ENCODE peak calls at places on chromosome 19, in ten cellular contexts. H, V, W, Y, F, A, T, B, X and Q are unnamed samples.

GRCh38 chr19:5308471-5309437 is 31.9 kb downstream of the PTPRS start:
- DNase-seq in H (no peak), V (peak), W (no peak), Y (peak), F (no peak), A (peak), T (peak), B (no peak), X (no peak), Q (peak)

GRCh38 chr19:36686365-36687213 is 823 bp upstream of the ZNF567 start:
- DNase-seq in H (no peak), V (no peak), W (no peak), Y (peak), F (peak), A (no peak), T (no peak), B (peak), X (no peak), Q (no peak)

GRCh38 chr19:33499671-33500506 is 21.7 kb downstream of the PEPD start:
- DNase-seq in H (no peak), V (peak), W (no peak), Y (no peak), F (no peak), A (no peak), T (no peak), B (no peak), X (no peak), Q (no peak)

GRCh38 chr19:11538232-11539036 is at the start of gene CNN1:
- DNase-seq in H (no peak), V (no peak), W (no peak), Y (peak), F (no peak), A (peak), T (peak), B (no peak), X (no peak), Q (no peak)

GRCh38 chr19:17337675-17338439 is 504 bp downstream of the GTPBP3 start:
- DNase-seq in H (no peak), V (peak), W (no peak), Y (no peak), F (peak), A (no peak), T (no peak), B (peak), X (no peak), Q (no peak)

GRCh38 chr19:38850976-38851621 is 1.3 kb upstream of the HNRNPL start:
- DNase-seq in H (no peak), V (peak), W (no peak), Y (no peak), F (no peak), A (no peak), T (no peak), B (peak), X (peak), Q (peak)

GRCh38 chr19:13005253-13005652 is 10.0 kb downstream of the NFIX start:
- DNase-seq in H (no peak), V (no peak), W (no peak), Y (no peak), F (no peak), A (no peak), T (no peak), B (no peak), X (no peak), Q (no peak)

GRCh38 chr19:40465025-40465780 is at the start of gene BLVRB:
- DNase-seq in H (no peak), V (no peak), W (no peak), Y (peak), F (peak), A (no peak), T (no peak), B (no peak), X (no peak), Q (no peak)

GRCh38 chr19:30662211-30662861 is 290.2 kb downstream of the ZNF536 start:
- DNase-seq in H (no peak), V (no peak), W (no peak), Y (no peak), F (no peak), A (no peak), T (peak), B (no peak), X (no peak), Q (no peak)

GRCh38 chr19:53365899-53366493 is 491 bp downstream of the ZNF525 start:
- DNase-seq in H (no peak), V (peak), W (no peak), Y (no peak), F (peak), A (no peak), T (no peak), B (no peak), X (no peak), Q (no peak)

GRCh38 chr19:29074579-29074978 is 138.4 kb downstream of the UQCRFS1 start:
- DNase-seq in H (no peak), V (no peak), W (no peak), Y (no peak), F (no peak), A (no peak), T (no peak), B (no peak), X (no peak), Q (no peak)

GRCh38 chr19:10694706-10695105 is 6.5 kb upstream of the QTRT1 start:
- DNase-seq in H (no peak), V (no peak), W (no peak), Y (no peak), F (no peak), A (no peak), T (no peak), B (no peak), X (no peak), Q (no peak)

GRCh38 chr19:28534740-28535351 is 678.1 kb downstream of the UQCRFS1 start:
- DNase-seq in H (no peak), V (no peak), W (no peak), Y (no peak), F (no peak), A (no peak), T (no peak), B (no peak), X (no peak), Q (no peak)

GRCh38 chr19:12938536-12939291 is at the start of gene CALR:
- DNase-seq in H (no peak), V (no peak), W (no peak), Y (peak), F (peak), A (no peak), T (no peak), B (peak), X (no peak), Q (no peak)

GRCh38 chr19:22545751-22546150 is 88.4 kb upstream of the ZNF492 start:
- DNase-seq in H (no peak), V (no peak), W (no peak), Y (peak), F (peak), A (no peak), T (no peak), B (peak), X (no peak), Q (peak)

GRCh38 chr19:11288349-11288748 is 7.6 kb upstream of the TSPAN16 start:
- DNase-seq in H (no peak), V (no peak), W (no peak), Y (peak), F (peak), A (no peak), T (no peak), B (no peak), X (no peak), Q (no peak)

GRCh38 chr19:45419396-45419795 is 4.3 kb downstream of the ERCC1 start:
- DNase-seq in H (no peak), V (no peak), W (no peak), Y (no peak), F (no peak), A (no peak), T (no peak), B (no peak), X (no peak), Q (no peak)

GRCh38 chr19:17347361-17347760 is 10.0 kb downstream of the GTPBP3 start:
- DNase-seq in H (no peak), V (no peak), W (no peak), Y (peak), F (no peak), A (no peak), T (no peak), B (no peak), X (no peak), Q (no peak)

GRCh38 chr19:9819590-9819898 is 665 bp upstream of the FBXL12 start:
- DNase-seq in H (no peak), V (no peak), W (no peak), Y (no peak), F (no peak), A (no peak), T (no peak), B (no peak), X (no peak), Q (no peak)

GRCh38 chr19:37513397-37513796 is 6.7 kb downstream of the ZNF793 start:
- DNase-seq in H (no peak), V (no peak), W (no peak), Y (peak), F (no peak), A (no peak), T (no peak), B (no peak), X (no peak), Q (no peak)

GRCh38 chr19:1155352-1156304 is 18.4 kb downstream of the SBNO2 start:
- DNase-seq in H (no peak), V (no peak), W (no peak), Y (peak), F (no peak), A (no peak), T (no peak), B (peak), X (no peak), Q (no peak)

GRCh38 chr19:41299755-41300089 is 10.2 kb upstream of the CCDC97 start:
- DNase-seq in H (peak), V (no peak), W (no peak), Y (peak), F (no peak), A (no peak), T (peak), B (peak), X (no peak), Q (no peak)

GRCh38 chr19:1980782-1981181 is 34.7 kb downstream of the BTBD2 start:
- DNase-seq in H (no peak), V (peak), W (no peak), Y (no peak), F (no peak), A (no peak), T (no peak), B (no peak), X (no peak), Q (no peak)

GRCh38 chr19:11256189-11256588 is 6.1 kb downstream of the DOCK6 start:
- DNase-seq in H (no peak), V (no peak), W (no peak), Y (peak), F (no peak), A (no peak), T (no peak), B (no peak), X (no peak), Q (no peak)

GRCh38 chr19:17163652-17164051 is 51.5 kb upstream of the USE1 start:
- DNase-seq in H (no peak), V (no peak), W (no peak), Y (no peak), F (no peak), A (no peak), T (no peak), B (no peak), X (no peak), Q (no peak)

GRCh38 chr19:10270616-10271394 is at the start of gene ICAM1:
- DNase-seq in H (peak), V (peak), W (peak), Y (peak), F (peak), A (no peak), T (peak), B (peak), X (no peak), Q (no peak)

GRCh38 chr19:38734426-38735256 is 9.6 kb downstream of the CAPN12 start:
- DNase-seq in H (no peak), V (peak), W (no peak), Y (no peak), F (peak), A (no peak), T (peak), B (peak), X (no peak), Q (no peak)

GRCh38 chr19:37990362-37990761 is 83.4 kb downstream of the SIPA1L3 start:
- DNase-seq in H (no peak), V (no peak), W (no peak), Y (no peak), F (peak), A (no peak), T (no peak), B (no peak), X (no peak), Q (no peak)

GRCh38 chr19:41302624-41303351 is 7.2 kb upstream of the CCDC97 start:
- DNase-seq in H (no peak), V (no peak), W (peak), Y (no peak), F (no peak), A (no peak), T (no peak), B (no peak), X (no peak), Q (no peak)

GRCh38 chr19:18278521-18279265 is 2.7 kb downstream of the JUND start:
- DNase-seq in H (no peak), V (no peak), W (no peak), Y (peak), F (no peak), A (no peak), T (peak), B (peak), X (no peak), Q (no peak)

GRCh38 chr19:869245-870177 is 10.0 kb downstream of the CFD start:
- DNase-seq in H (no peak), V (peak), W (no peak), Y (peak), F (peak), A (peak), T (no peak), B (peak), X (no peak), Q (no peak)

GRCh38 chr19:5627395-5627904 is 4.6 kb downstream of the SAFB start:
- DNase-seq in H (no peak), V (no peak), W (no peak), Y (no peak), F (no peak), A (no peak), T (peak), B (peak), X (no peak), Q (no peak)

GRCh38 chr19:28632357-28633076 is 580.4 kb downstream of the UQCRFS1 start:
- DNase-seq in H (no peak), V (no peak), W (no peak), Y (no peak), F (no peak), A (no peak), T (no peak), B (no peak), X (no peak), Q (no peak)

GRCh38 chr19:54532528-54532927 is 29.9 kb downstream of the LAIR2 start:
- DNase-seq in H (no peak), V (no peak), W (no peak), Y (no peak), F (no peak), A (no peak), T (no peak), B (no peak), X (no peak), Q (no peak)

GRCh38 chr19:10074153-10074552 is 12.0 kb upstream of the SHFL start:
- DNase-seq in H (no peak), V (no peak), W (no peak), Y (peak), F (peak), A (no peak), T (no peak), B (no peak), X (no peak), Q (no peak)

GRCh38 chr19:10339380-10339960 is at the start of gene ICAM3:
- DNase-seq in H (peak), V (no peak), W (peak), Y (no peak), F (no peak), A (no peak), T (peak), B (no peak), X (no peak), Q (no peak)

GRCh38 chr19:46626441-46626840 is 1.6 kb upstream of the PTGIR start:
- DNase-seq in H (no peak), V (peak), W (no peak), Y (no peak), F (no peak), A (no peak), T (no peak), B (no peak), X (no peak), Q (no peak)

GRCh38 chr19:46623915-46624502 is 880 bp downstream of the PTGIR start:
- DNase-seq in H (no peak), V (peak), W (no peak), Y (no peak), F (no peak), A (no peak), T (no peak), B (no peak), X (no peak), Q (no peak)

GRCh38 chr19:46622118-46622446 is 2.8 kb downstream of the PTGIR start:
- DNase-seq in H (no peak), V (no peak), W (no peak), Y (no peak), F (no peak), A (no peak), T (no peak), B (no peak), X (no peak), Q (no peak)

GRCh38 chr19:46625731-46626130 is 842 bp upstream of the PTGIR start:
- DNase-seq in H (no peak), V (no peak), W (no peak), Y (no peak), F (no peak), A (no peak), T (no peak), B (no peak), X (no peak), Q (no peak)

GRCh38 chr19:46624958-46625661 is at the start of gene PTGIR:
- DNase-seq in H (no peak), V (no peak), W (no peak), Y (peak), F (no peak), A (peak), T (no peak), B (peak), X (no peak), Q (no peak)
- H3K27ac ChIP-seq in H (peak), V (no peak), W (no peak), Y (peak), F (no peak), A (peak), T (peak), B (peak), X (no peak), Q (no peak)

DNA sequence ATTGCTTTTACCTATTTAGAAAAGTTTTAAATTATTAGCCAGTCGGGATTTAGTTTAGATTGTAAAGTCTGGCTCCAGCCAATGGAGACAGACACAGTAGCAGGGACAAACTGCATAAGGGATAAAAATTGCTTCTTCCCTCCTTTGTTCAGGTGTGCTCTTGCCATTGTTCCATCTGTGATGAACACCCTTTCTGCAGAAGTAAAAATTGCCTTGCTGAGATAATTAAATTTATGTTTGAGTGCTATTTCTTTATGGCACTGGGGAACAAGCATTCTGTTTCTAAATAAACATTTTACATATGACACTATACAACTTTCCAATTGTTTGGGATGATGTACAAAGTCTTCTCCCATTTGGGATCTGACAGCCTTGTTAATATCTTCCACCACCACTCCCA is 18.0 kb downstream of the OR7C2 start:
- DNase-seq in H (no peak), V (no peak), W (no peak), Y (no peak), F (no peak), A (no peak), T (no peak), B (no peak), X (no peak), Q (no peak)
- H3K27ac ChIP-seq in H (no peak), V (no peak), W (no peak), Y (no peak), F (no peak), A (no peak), T (no peak), B (no peak), X (no peak), Q (no peak)

DNA sequence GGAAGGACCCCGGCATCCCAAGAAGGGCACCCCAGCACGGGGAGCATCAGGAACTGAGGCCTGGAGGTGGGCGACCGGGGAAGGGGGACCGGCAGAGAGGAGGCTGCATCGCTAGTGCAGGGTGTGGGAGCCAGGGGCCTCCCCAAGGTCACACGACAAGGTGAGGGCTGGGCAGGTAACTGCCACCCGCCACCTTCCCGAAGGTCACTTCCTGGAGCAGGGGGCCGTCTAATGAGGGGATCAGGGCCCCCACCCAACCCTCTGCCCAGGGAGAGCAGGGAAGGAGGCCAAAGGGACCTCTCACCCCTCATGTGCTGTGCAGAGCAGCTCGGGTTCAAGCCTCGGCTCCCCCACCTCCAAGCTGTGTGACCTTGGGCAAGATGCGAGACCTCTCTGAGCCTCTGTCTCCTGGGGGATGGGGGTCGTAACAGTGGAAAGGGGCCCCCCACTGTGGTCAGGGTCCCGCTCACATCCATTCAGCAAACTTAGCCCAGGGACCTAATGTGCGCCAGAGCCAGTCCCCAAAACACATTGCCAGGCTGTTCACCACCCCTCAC is 6.0 kb downstream of the ZBTB7A start:
- DNase-seq in H (no peak), V (peak), W (no peak), Y (no peak), F (no peak), A (no peak), T (no peak), B (no peak), X (no peak), Q (no peak)
- H3K27ac ChIP-seq in H (peak), V (peak), W (peak), Y (no peak), F (no peak), A (peak), T (peak), B (peak), X (no peak), Q (peak)

GRCh38 chr19:56076413-56076998 is 44.6 kb downstream of the ZNF787 start:
- DNase-seq in H (no peak), V (no peak), W (peak), Y (peak), F (peak), A (no peak), T (peak), B (peak), X (peak), Q (no peak)
- H3K27ac ChIP-seq in H (no peak), V (no peak), W (no peak), Y (no peak), F (no peak), A (no peak), T (no peak), B (no peak), X (no peak), Q (no peak)

DNA sequence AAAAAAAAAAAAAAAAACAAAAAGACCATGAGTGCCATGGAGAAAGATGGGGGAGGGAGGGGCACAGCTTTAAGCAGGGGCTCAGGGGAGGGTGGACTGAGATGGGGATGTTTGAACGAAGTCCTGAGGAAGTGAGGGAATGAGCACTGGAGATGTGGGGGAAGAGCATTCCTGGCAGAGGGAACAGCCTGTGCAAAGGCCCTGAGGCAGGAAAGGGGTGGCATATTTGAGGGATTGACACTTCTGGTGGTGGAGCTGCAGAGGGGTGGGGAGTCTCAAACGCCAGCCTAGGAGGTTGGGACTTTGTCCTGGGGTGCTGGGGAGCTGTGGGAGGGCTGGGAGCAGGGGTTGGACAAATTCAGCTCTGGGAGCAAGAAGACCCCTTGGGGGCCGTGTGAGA is 29.2 kb downstream of the MYH14 start:
- DNase-seq in H (no peak), V (no peak), W (no peak), Y (no peak), F (no peak), A (no peak), T (no peak), B (no peak), X (no peak), Q (no peak)
- H3K27ac ChIP-seq in H (no peak), V (no peak), W (no peak), Y (no peak), F (no peak), A (no peak), T (no peak), B (no peak), X (no peak), Q (no peak)

GRCh38 chr19:35206379-35206778 is 22.2 kb downstream of the FAM187B start:
- DNase-seq in H (peak), V (no peak), W (peak), Y (no peak), F (no peak), A (no peak), T (no peak), B (no peak), X (no peak), Q (no peak)

GRCh38 chr19:35206855-35207254 is 21.7 kb downstream of the FAM187B start:
- DNase-seq in H (no peak), V (no peak), W (no peak), Y (no peak), F (no peak), A (no peak), T (peak), B (no peak), X (no peak), Q (no peak)

GRCh38 chr19:35204799-35205732 is 23.5 kb downstream of the FAM187B start:
- DNase-seq in H (no peak), V (no peak), W (no peak), Y (no peak), F (no peak), A (no peak), T (no peak), B (no peak), X (no peak), Q (no peak)

GRCh38 chr19:35207391-35207871 is 21.1 kb downstream of the FAM187B start:
- DNase-seq in H (no peak), V (no peak), W (peak), Y (no peak), F (peak), A (no peak), T (no peak), B (no peak), X (no peak), Q (no peak)

GRCh38 chr19:35205733-35206323 is 22.7 kb downstream of the FAM187B start:
- DNase-seq in H (no peak), V (no peak), W (no peak), Y (no peak), F (no peak), A (no peak), T (no peak), B (no peak), X (no peak), Q (no peak)
- H3K27ac ChIP-seq in H (peak), V (no peak), W (peak), Y (no peak), F (no peak), A (no peak), T (peak), B (no peak), X (no peak), Q (no peak)